ENCODE peak calls at places on chromosomes 11 and 22, in nine cellular contexts. B, J, U, L, V, T, F, H and Y are unnamed samples.

GRCh38 chr22:43848366-43849171 is 13.7 kb downstream of the SULT4A1 start:
- DNase-seq in B (peak), J (peak), U (peak), L (no peak), V (no peak), T (peak), F (peak), H (no peak), Y (no peak)

GRCh38 chr11:2535673-2536439 is 91.0 kb downstream of the KCNQ1 start:
- DNase-seq in B (no peak), J (no peak), U (no peak), L (no peak), V (no peak), T (peak), F (no peak), H (no peak), Y (no peak)

GRCh38 chr22:32354360-32355351 is 3.0 kb upstream of the RFPL3 start:
- DNase-seq in B (no peak), J (no peak), U (peak), L (no peak), V (no peak), T (no peak), F (peak), H (peak), Y (no peak)

GRCh38 chr22:24730864-24731263 is 43.7 kb downstream of the PIWIL3 start:
- DNase-seq in B (no peak), J (no peak), U (peak), L (no peak), V (no peak), T (no peak), F (no peak), H (no peak), Y (no peak)

GRCh38 chr22:37229012-37229804 is 14.9 kb downstream of the RAC2 start:
- DNase-seq in B (no peak), J (no peak), U (no peak), L (peak), V (no peak), T (no peak), F (peak), H (peak), Y (no peak)

GRCh38 chr11:57792060-57792541 is 30.5 kb downstream of the CTNND1 start:
- DNase-seq in B (no peak), J (no peak), U (no peak), L (peak), V (peak), T (peak), F (no peak), H (no peak), Y (no peak)

GRCh38 chr11:45045692-45046471 is 95.2 kb upstream of the TP53I11 start:
- DNase-seq in B (no peak), J (no peak), U (peak), L (no peak), V (no peak), T (peak), F (peak), H (peak), Y (no peak)

GRCh38 chr22:44664149-44664548 is 37.9 kb upstream of the PRR5 start:
- DNase-seq in B (no peak), J (no peak), U (no peak), L (peak), V (peak), T (no peak), F (no peak), H (no peak), Y (no peak)

GRCh38 chr11:102683277-102683676 is 22.3 kb downstream of the MMP27 start:
- DNase-seq in B (no peak), J (peak), U (peak), L (no peak), V (no peak), T (no peak), F (no peak), H (no peak), Y (no peak)

GRCh38 chr11:128624269-128625170 is 37.2 kb upstream of the ETS1 start:
- DNase-seq in B (no peak), J (no peak), U (no peak), L (no peak), V (no peak), T (no peak), F (no peak), H (no peak), Y (no peak)

GRCh38 chr11:1351278-1351937 is 38.3 kb upstream of the BRSK2 start:
- DNase-seq in B (no peak), J (peak), U (peak), L (no peak), V (no peak), T (peak), F (no peak), H (no peak), Y (no peak)

GRCh38 chr11:134519788-134520187 is 107.7 kb upstream of the B3GAT1 start:
- DNase-seq in B (no peak), J (no peak), U (no peak), L (no peak), V (no peak), T (no peak), F (no peak), H (no peak), Y (no peak)

GRCh38 chr11:22674470-22675426 is 8.3 kb downstream of the GAS2 start:
- DNase-seq in B (no peak), J (no peak), U (no peak), L (no peak), V (no peak), T (no peak), F (no peak), H (no peak), Y (no peak)

GRCh38 chr22:35638408-35638807 is 9.8 kb upstream of the APOL6 start:
- DNase-seq in B (no peak), J (no peak), U (no peak), L (no peak), V (no peak), T (no peak), F (peak), H (no peak), Y (peak)